ENCODE peak calls at places on chromosomes 2 and 18, in nine cellular contexts. P, W, L, E, O, C, X, D and I are unnamed samples.

GRCh38 chr18:58392336-58393000 is 236.4 kb downstream of the ALPK2 start:
- DNase-seq in P (no peak), W (no peak), L (peak; percentile 53), E (peak; percentile 8), O (no peak), C (no peak), X (peak; percentile 38), D (peak; percentile 88), I (no peak)

GRCh38 chr18:23283933-23284430 is 148.7 kb downstream of the CABLES1 start:
- DNase-seq in P (no peak), W (no peak), L (no peak), E (no peak), O (peak; percentile 92), C (no peak), X (peak; percentile 89), D (peak; percentile 38), I (no peak)

GRCh38 chr2:10086950-10087349 is 6.7 kb upstream of the CYS1 start:
- DNase-seq in P (no peak), W (no peak), L (no peak), E (no peak), O (no peak), C (no peak), X (no peak), D (no peak), I (no peak)

GRCh38 chr2:55768991-55769390 is 75.3 kb upstream of the PNPT1 start:
- DNase-seq in P (no peak), W (no peak), L (no peak), E (no peak), O (no peak), C (no peak), X (no peak), D (no peak), I (no peak)

GRCh38 chr2:24471662-24472061 is 19.4 kb upstream of the NCOA1 start:
- DNase-seq in P (no peak), W (no peak), L (no peak), E (no peak), O (peak; percentile 13), C (no peak), X (no peak), D (no peak), I (no peak)

GRCh38 chr2:142868281-142868762 is 9.1 kb upstream of the KYNU start:
- DNase-seq in P (no peak), W (peak; percentile 80), L (no peak), E (no peak), O (peak; percentile 68), C (peak; percentile 56), X (no peak), D (peak; percentile 42), I (no peak)

GRCh38 chr2:233063269-233063975 is 3.3 kb downstream of the INPP5D start:
- DNase-seq in P (no peak), W (no peak), L (no peak), E (no peak), O (no peak), C (peak; percentile 36), X (peak; percentile 90), D (no peak), I (no peak)

GRCh38 chr2:86226069-86226468 is 26.8 kb downstream of the MRPL35 start:
- DNase-seq in P (no peak), W (no peak), L (no peak), E (no peak), O (no peak), C (no peak), X (no peak), D (no peak), I (no peak)

GRCh38 chr2:132943829-132944228 is 273.8 kb upstream of the LYPD1 start:
- DNase-seq in P (no peak), W (no peak), L (peak; percentile 3), E (no peak), O (no peak), C (no peak), X (no peak), D (peak; percentile 12), I (no peak)

GRCh38 chr18:48840491-48840877 is 110.3 kb downstream of the SMAD7 start:
- DNase-seq in P (no peak), W (no peak), L (no peak), E (no peak), O (no peak), C (peak; percentile 19), X (no peak), D (no peak), I (no peak)

GRCh38 chr2:85933753-85934594 is 45.2 kb upstream of the ST3GAL5 start:
- DNase-seq in P (peak; percentile 69), W (no peak), L (peak; percentile 96), E (peak; percentile 44), O (no peak), C (no peak), X (no peak), D (peak; percentile 98), I (no peak)

GRCh38 chr2:26615336-26616031 is 25.7 kb downstream of the CIB4 start:
- DNase-seq in P (no peak), W (no peak), L (no peak), E (no peak), O (peak; percentile 49), C (no peak), X (peak; percentile 77), D (peak; percentile 5), I (no peak)

GRCh38 chr18:45254683-45255082 is 360.6 kb upstream of the SLC14A2 start:
- DNase-seq in P (no peak), W (no peak), L (no peak), E (no peak), O (no peak), C (no peak), X (no peak), D (peak; percentile 90), I (no peak)

GRCh38 chr2:231052494-231053451 is 3.9 kb upstream of the PSMD1 start:
- DNase-seq in P (no peak), W (peak; percentile 88), L (peak; percentile 76), E (no peak), O (peak; percentile 82), C (peak; percentile 91), X (peak; percentile 94), D (peak; percentile 76), I (peak; percentile 62)

GRCh38 chr2:202084265-202084664 is 11.2 kb downstream of the KIAA2012 start:
- DNase-seq in P (no peak), W (no peak), L (no peak), E (no peak), O (no peak), C (no peak), X (no peak), D (no peak), I (no peak)

GRCh38 chr18:49127606-49128190 is 176.9 kb upstream of the SMAD7 start:
- DNase-seq in P (no peak), W (no peak), L (no peak), E (no peak), O (no peak), C (no peak), X (no peak), D (no peak), I (no peak)

GRCh38 chr2:2795438-2796091 is 464.5 kb upstream of the MYT1L start:
- DNase-seq in P (no peak), W (no peak), L (no peak), E (no peak), O (no peak), C (no peak), X (peak; percentile 12), D (no peak), I (no peak)

GRCh38 chr18:30705943-30706342 is 336.6 kb downstream of the DSC3 start:
- DNase-seq in P (no peak), W (no peak), L (no peak), E (no peak), O (no peak), C (no peak), X (no peak), D (no peak), I (no peak)

GRCh38 chr2:54558976-54559410 is 102.9 kb downstream of the SPTBN1 start:
- DNase-seq in P (no peak), W (no peak), L (no peak), E (no peak), O (no peak), C (no peak), X (no peak), D (no peak), I (no peak)

GRCh38 chr2:161420406-161421025 is 4.4 kb downstream of the TBR1 start:
- DNase-seq in P (no peak), W (no peak), L (no peak), E (no peak), O (no peak), C (no peak), X (no peak), D (no peak), I (no peak)

GRCh38 chr2:230690439-230690838 is 22.2 kb upstream of the CAB39 start:
- DNase-seq in P (no peak), W (peak; percentile 51), L (no peak), E (no peak), O (peak; percentile 33), C (no peak), X (no peak), D (peak; percentile 85), I (no peak)

GRCh38 chr2:57759822-57760300 is 286.7 kb upstream of the VRK2 start:
- DNase-seq in P (peak; percentile 17), W (peak; percentile 88), L (peak; percentile 73), E (no peak), O (peak; percentile 93), C (peak; percentile 95), X (peak; percentile 97), D (peak; percentile 77), I (peak; percentile 99)

GRCh38 chr18:75923169-75923568 is 495.7 kb upstream of the SMIM21 start:
- DNase-seq in P (no peak), W (no peak), L (peak; percentile 1), E (peak; percentile 31), O (peak; percentile 31), C (no peak), X (peak; percentile 91), D (peak; percentile 49), I (no peak)

GRCh38 chr2:73736378-73736777 is 767 bp downstream of the TPRKB start:
- DNase-seq in P (no peak), W (no peak), L (no peak), E (no peak), O (no peak), C (no peak), X (no peak), D (no peak), I (no peak)
- TF ChIP-seq CTCF in P (no peak), W (no peak), L (no peak), E (no peak), O (no peak), C (no peak), X (no peak), D (no peak), I (no peak)

GRCh38 chr2:59789523-59789922 is 763.9 kb downstream of the BCL11A start:
- DNase-seq in P (no peak), W (no peak), L (no peak), E (no peak), O (peak; percentile 8), C (no peak), X (no peak), D (no peak), I (no peak)
- TF ChIP-seq CTCF in P (no peak), W (no peak), L (no peak), E (no peak), O (peak; percentile 58), C (no peak), X (peak; percentile 48), D (no peak), I (no peak)

GRCh38 chr2:46352621-46353020 is 55.4 kb downstream of the EPAS1 start:
- DNase-seq in P (no peak), W (no peak), L (peak; percentile 45), E (no peak), O (no peak), C (no peak), X (no peak), D (no peak), I (no peak)
- TF ChIP-seq CTCF in P (no peak), W (no peak), L (peak; percentile 47), E (peak; percentile 8), O (peak; percentile 25), C (no peak), X (peak; percentile 43), D (no peak), I (no peak)

GRCh38 chr18:9519431-9519830 is 44.1 kb downstream of the RALBP1 start:
- DNase-seq in P (no peak), W (no peak), L (no peak), E (no peak), O (no peak), C (no peak), X (no peak), D (no peak), I (no peak)
- TF ChIP-seq CTCF in P (no peak), W (no peak), L (no peak), E (no peak), O (no peak), C (no peak), X (no peak), D (no peak), I (no peak)